ENCODE peak calls at places on chromosomes 1 and 21, in eight cellular contexts. U, T, F, J, H, O, S and K are unnamed samples. For H3K27me3 and H3K9me3, the result is how much of the 10 kb centered on the place peaks cover.

GRCh38 chr1:201023517-201023902 is at the start of gene KIF21B:
- DNase-seq in F (peak), H (no peak), T (peak), J (peak), O (peak), S (no peak), U (peak), K (no peak)

GRCh38 chr1:52423771-52424170 is 19.4 kb downstream of the PRPF38A start:
- DNase-seq in F (no peak), O (no peak), J (no peak), S (no peak), U (no peak), H (no peak), T (no peak), K (no peak)

GRCh38 chr1:33410091-33410701 is 20.7 kb downstream of the PHC2 start:
- DNase-seq in J (no peak), S (no peak), T (peak), U (peak), F (no peak), H (no peak), O (no peak), K (no peak)

GRCh38 chr1:172581779-172582178 is 48.8 kb downstream of the SUCO start:
- DNase-seq in H (no peak), U (peak), O (no peak), T (no peak), F (no peak), J (no peak), S (no peak), K (no peak)

GRCh38 chr1:57770772-57771171 is 346.9 kb upstream of the DAB1 start:
- DNase-seq in F (no peak), J (peak), H (no peak), U (peak), S (no peak), T (no peak), O (no peak), K (peak)

GRCh38 chr1:67652800-67653199 is 32.2 kb upstream of the GADD45A start:
- DNase-seq in S (no peak), T (no peak), J (no peak), U (peak), H (no peak), O (no peak), F (no peak), K (no peak)

GRCh38 chr1:63906053-63906704 is 132.4 kb downstream of the ROR1 start:
- DNase-seq in F (no peak), U (no peak), S (no peak), H (no peak), T (no peak), J (no peak), O (no peak), K (no peak)

GRCh38 chr1:230849451-230850194 is 18.7 kb downstream of the C1orf198 start:
- DNase-seq in U (peak), S (no peak), F (peak), H (no peak), J (no peak), T (no peak), O (peak), K (no peak)

GRCh38 chr1:156475568-156476500 is 24.7 kb downstream of the MEF2D start:
- DNase-seq in T (no peak), H (peak), U (peak), S (no peak), F (peak), O (peak), J (no peak), K (no peak)

GRCh38 chr1:243393093-243393492 is 137.3 kb downstream of the SDCCAG8 start:
- DNase-seq in H (no peak), U (no peak), S (no peak), J (no peak), F (peak), T (no peak), O (no peak), K (no peak)

GRCh38 chr1:59481915-59482505 is 185.1 kb downstream of the FGGY start:
- DNase-seq in H (no peak), S (no peak), T (no peak), F (no peak), U (peak), O (no peak), J (no peak), K (no peak)

GRCh38 chr1:112767646-112768045 is 52.5 kb upstream of the PPM1J start:
- DNase-seq in H (no peak), T (no peak), S (no peak), F (no peak), U (peak), J (no peak), O (no peak), K (no peak)

GRCh38 chr21:41064325-41064724 is 103.6 kb upstream of the BACE2 start:
- DNase-seq in J (no peak), U (no peak), S (no peak), H (no peak), F (no peak), T (no peak), O (no peak), K (no peak)

GRCh38 chr1:107683198-107683657 is 281.8 kb downstream of the VAV3 start:
- DNase-seq in H (no peak), O (no peak), S (no peak), T (no peak), U (no peak), J (no peak), F (no peak), K (no peak)

GRCh38 chr1:151511636-151512215 is 539 bp downstream of the CGN start:
- DNase-seq in T (peak), O (no peak), J (no peak), U (no peak), H (peak), S (no peak), F (peak), K (no peak)

GRCh38 chr1:48245106-48245505 is 22.6 kb downstream of the SLC5A9 start:
- DNase-seq in O (no peak), F (no peak), S (no peak), U (no peak), H (no peak), J (no peak), T (no peak), K (no peak)

GRCh38 chr1:152533327-152533938 is 19.2 kb downstream of the CRCT1 start:
- DNase-seq in T (peak), F (peak), H (no peak), J (peak), U (peak), S (no peak), O (no peak), K (no peak)

GRCh38 chr1:172530000-172530399 is 3.0 kb upstream of the SUCO start:
- DNase-seq in J (no peak), T (no peak), O (no peak), F (no peak), S (no peak), H (no peak), U (no peak), K (no peak)

GRCh38 chr1:88922214-88922613 is 30.8 kb upstream of the GTF2B start:
- DNase-seq in F (no peak), T (no peak), U (no peak), H (no peak), S (no peak), J (no peak), O (no peak), K (no peak)

GRCh38 chr1:19974822-19975416 is 4.5 kb downstream of the PLA2G2A start:
- DNase-seq in J (peak), H (no peak), T (peak), S (no peak), U (peak), O (peak), F (peak), K (peak)

GRCh38 chr1:207848234-207848633 is 62.7 kb downstream of the CD34 start:
- DNase-seq in J (no peak), O (peak), T (no peak), U (peak), F (no peak), H (no peak), S (peak), K (no peak)

GRCh38 chr1:67889940-67890567 is 56.8 kb upstream of the GNG12 start:
- DNase-seq in S (no peak), H (no peak), F (no peak), U (peak), J (peak), T (no peak), O (no peak), K (no peak)

GRCh38 chr1:56555448-56555847 is 23.9 kb downstream of the PLPP3 start:
- DNase-seq in S (no peak), F (no peak), H (no peak), U (no peak), O (no peak), T (no peak), J (no peak), K (no peak)

GRCh38 chr1:172537827-172538391 is 5.0 kb downstream of the SUCO start:
- DNase-seq in F (no peak), H (no peak), J (peak), U (peak), S (no peak), O (no peak), T (no peak), K (peak)

GRCh38 chr1:183877321-183877720 is 72.4 kb downstream of the RGL1 start:
- DNase-seq in O (peak), U (peak), T (no peak), F (peak), H (no peak), S (no peak), J (no peak), K (no peak)

GRCh38 chr1:4176841-4177240 is 276.8 kb upstream of the C1orf174 start:
- DNase-seq in O (no peak), F (no peak), U (no peak), H (peak), S (no peak), T (no peak), J (no peak), K (no peak)

GRCh38 chr1:96992871-96993270 is 271.3 kb downstream of the PTBP2 start:
- DNase-seq in S (no peak), T (no peak), J (no peak), O (no peak), F (no peak), U (peak), H (no peak), K (no peak)

GRCh38 chr21:32726742-32727477 is 903 bp downstream of the SYNJ1 start:
- DNase-seq in F (no peak), S (no peak), H (no peak), T (peak), O (peak), U (peak), J (no peak), K (no peak)

GRCh38 chr1:151612506-151613274 is 840 bp downstream of the SNX27 start:
- DNase-seq in J (no peak), H (no peak), F (peak), U (peak), O (peak), T (peak), S (no peak), K (no peak)

GRCh38 chr1:110339040-110339426 is at the start of gene RBM15:
- DNase-seq in T (peak), H (peak), O (peak), F (peak), S (peak), J (peak), U (no peak), K (peak)

GRCh38 chr1:6499318-6499717 is 7.9 kb upstream of the PLEKHG5 start:
- DNase-seq in U (no peak), S (no peak), H (no peak), F (no peak), O (no peak), T (no peak), J (no peak), K (no peak)
- H3K27me3 ChIP-seq in U (under half), S (under half), H (under half), F (under half), O (under half), T (under half), J (under half), K (under half)

GRCh38 chr21:31218830-31219608 is 125.0 kb downstream of the TIAM1 start:
- DNase-seq in F (peak), T (no peak), H (peak), O (peak), S (no peak), J (no peak), U (peak), K (no peak)
- H3K4me3 ChIP-seq in F (no peak), T (no peak), H (peak), O (peak), S (no peak), J (no peak), U (no peak), K (no peak)

GRCh38 chr1:69146303-69146702 is 421.4 kb upstream of the LRRC7 start:
- DNase-seq in U (no peak), H (no peak), S (no peak), T (no peak), O (no peak), F (no peak), J (no peak), K (no peak)
- H3K9me3 ChIP-seq in U (under half), H (under half), S (under half), T (under half), O (under half), F (under half), J (under half), K (under half)

DNA sequence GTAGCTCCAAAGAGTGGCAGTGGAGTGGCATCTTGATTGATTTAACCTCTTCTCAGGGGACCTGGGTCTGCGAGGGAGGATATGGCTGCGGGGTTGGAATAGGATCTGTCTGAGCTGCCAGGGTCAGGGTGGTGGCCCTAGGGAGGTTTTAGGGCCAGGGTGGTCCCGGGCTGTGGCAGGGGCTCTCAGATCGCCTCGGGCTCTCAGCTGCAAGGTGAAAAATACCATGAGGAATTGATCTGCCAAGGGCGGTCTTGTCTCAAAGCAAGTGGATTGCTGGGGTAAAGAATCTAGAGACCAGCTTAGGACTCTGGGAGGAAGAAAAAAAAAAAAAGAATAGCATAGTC is 3.7 kb downstream of the SIM2 start:
- DNase-seq in T (no peak), U (no peak), S (no peak), O (no peak), F (no peak), H (no peak), J (no peak), K (no peak)
- H3K27me3 ChIP-seq in T (half or more), U (half or more), S (under half), O (half or more), F (under half), H (half or more), J (half or more), K (half or more)

DNA sequence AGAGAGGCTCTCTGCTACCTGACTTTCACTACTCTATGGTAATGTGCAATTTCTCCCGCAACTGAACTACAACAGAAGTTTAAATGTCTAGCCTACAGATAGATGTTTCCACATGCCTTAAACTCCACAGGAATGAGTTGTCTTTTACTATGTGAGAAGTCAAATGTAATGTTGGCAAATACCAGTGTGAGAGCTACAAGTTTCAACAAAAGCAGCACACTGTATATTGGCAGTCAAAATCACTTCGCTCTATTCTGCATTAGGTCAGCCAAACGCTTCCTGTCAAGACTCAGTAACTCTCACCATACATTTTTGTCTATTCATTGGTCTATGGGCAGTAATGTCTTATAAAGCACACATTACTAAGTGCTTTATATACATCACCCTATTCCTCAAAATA is 41.9 kb downstream of the LUZP1 start:
- DNase-seq in U (peak), S (no peak), O (no peak), H (no peak), F (no peak), T (no peak), J (no peak), K (no peak)
- H3K4me3 ChIP-seq in U (no peak), S (no peak), O (no peak), H (no peak), F (no peak), T (no peak), J (no peak), K (no peak)

DNA sequence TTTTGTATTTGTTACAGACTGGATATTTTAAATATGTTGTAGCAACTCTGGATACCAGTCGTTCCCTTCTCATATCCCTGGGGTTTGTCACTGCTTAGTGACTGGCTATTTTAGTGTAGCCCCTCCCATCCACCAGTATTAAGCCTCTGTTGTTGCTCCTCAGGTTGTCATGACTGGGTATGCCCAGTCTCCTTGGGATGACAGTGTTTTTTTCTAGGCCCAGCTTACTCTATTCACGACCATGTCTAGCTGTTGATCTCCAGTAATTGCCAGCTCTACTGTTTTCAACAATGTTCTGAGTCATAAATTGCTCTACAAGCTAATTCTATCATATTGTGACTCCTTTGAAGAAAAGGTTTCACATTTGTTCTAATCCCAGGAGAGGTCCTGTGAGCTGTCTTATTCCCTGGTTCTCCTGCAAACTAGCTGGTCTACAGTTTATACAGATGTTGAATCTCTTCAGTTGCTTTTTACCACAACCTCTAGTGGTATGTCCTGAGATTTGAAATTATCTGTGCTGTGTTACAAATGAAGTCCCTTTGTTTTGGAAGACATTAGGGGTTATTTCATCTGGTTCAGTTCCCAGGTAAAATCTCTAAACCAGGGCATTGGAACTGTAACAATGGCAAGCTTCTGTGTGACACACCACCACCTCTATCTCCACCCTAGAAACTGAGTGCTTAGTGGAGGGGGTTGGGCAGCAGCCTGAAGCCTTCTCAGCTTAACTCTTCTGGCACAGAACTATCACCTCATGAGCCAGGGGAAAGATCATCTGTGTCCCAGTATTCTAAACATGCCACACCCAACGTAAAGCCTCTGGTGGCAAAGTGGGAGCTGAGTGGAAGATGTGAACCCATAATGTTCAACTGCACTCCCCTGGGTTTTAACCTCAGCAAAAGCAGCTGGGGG is 124.6 kb downstream of the TRIM33 start:
- DNase-seq in J (no peak), S (no peak), T (no peak), O (no peak), F (no peak), H (no peak), U (no peak), K (no peak)
- H3K9me3 ChIP-seq in J (under half), S (under half), T (under half), O (under half), F (under half), H (under half), U (under half), K (under half)